ENCODE peak calls at places on chromosomes 5 and 9, in six cellular contexts. C is GM12878, U is HepG2, O is A549, S is K562, Z is upper lobe of left lung. J is an unnamed sample. For H3K4me1, the result is how much of the 10 kb centered on the place peaks cover.

GRCh38 chr5:7548576-7548975 is 152.6 kb downstream of the ADCY2 start:
- ATAC-seq in Z (no peak), C (no peak), S (no peak), O (no peak), U (no peak), J (no peak)

GRCh38 chr5:126674145-126674544 is 73.4 kb downstream of the PHAX start:
- ATAC-seq in U (no peak), Z (no peak), C (no peak), O (no peak), S (no peak), J (no peak)

GRCh38 chr9:89234636-89235035 is 56.0 kb upstream of the SHC3 start:
- ATAC-seq in U (no peak), C (peak), O (peak), Z (peak), S (no peak), J (no peak)

GRCh38 chr5:121171361-121171760 is 680.3 kb upstream of the FTMT start:
- ATAC-seq in Z (no peak), C (no peak), S (no peak), O (no peak), U (no peak), J (no peak)

GRCh38 chr5:81626524-81626923 is 124.4 kb downstream of the SSBP2 start:
- ATAC-seq in S (peak), C (no peak), U (peak), Z (no peak), O (peak), J (peak)

GRCh38 chr5:133392448-133392847 is 219.9 kb downstream of the FSTL4 start:
- ATAC-seq in O (no peak), Z (no peak), C (no peak), S (no peak), U (no peak), J (no peak)

GRCh38 chr5:30387974-30388632 is 805.4 kb upstream of the CDH6 start:
- ATAC-seq in S (no peak), O (no peak), U (no peak), Z (no peak), C (no peak), J (no peak)

GRCh38 chr5:147396070-147396469 is 113.8 kb downstream of the DPYSL3 start:
- ATAC-seq in O (no peak), C (no peak), S (no peak), Z (peak), U (no peak), J (peak)

GRCh38 chr5:57497733-57498132 is 15.1 kb upstream of the ACTBL2 start:
- ATAC-seq in O (no peak), Z (no peak), U (no peak), C (no peak), S (no peak), J (no peak)

GRCh38 chr5:95996904-95997751 is 35.5 kb upstream of the ELL2 start:
- ATAC-seq in O (no peak), S (no peak), U (peak), C (no peak), Z (no peak), J (no peak)

GRCh38 chr5:32276173-32276853 is 36.4 kb downstream of the MTMR12 start:
- ATAC-seq in Z (peak), U (no peak), O (no peak), S (peak), C (peak), J (peak)

GRCh38 chr9:7129391-7129790 is 371.6 kb downstream of the KDM4C start:
- ATAC-seq in C (no peak), O (no peak), U (no peak), S (no peak), Z (no peak), J (no peak)

GRCh38 chr5:137604348-137605095 is 105.4 kb upstream of the SPOCK1 start:
- ATAC-seq in Z (no peak), S (no peak), U (no peak), C (no peak), O (peak), J (no peak)

DNA sequence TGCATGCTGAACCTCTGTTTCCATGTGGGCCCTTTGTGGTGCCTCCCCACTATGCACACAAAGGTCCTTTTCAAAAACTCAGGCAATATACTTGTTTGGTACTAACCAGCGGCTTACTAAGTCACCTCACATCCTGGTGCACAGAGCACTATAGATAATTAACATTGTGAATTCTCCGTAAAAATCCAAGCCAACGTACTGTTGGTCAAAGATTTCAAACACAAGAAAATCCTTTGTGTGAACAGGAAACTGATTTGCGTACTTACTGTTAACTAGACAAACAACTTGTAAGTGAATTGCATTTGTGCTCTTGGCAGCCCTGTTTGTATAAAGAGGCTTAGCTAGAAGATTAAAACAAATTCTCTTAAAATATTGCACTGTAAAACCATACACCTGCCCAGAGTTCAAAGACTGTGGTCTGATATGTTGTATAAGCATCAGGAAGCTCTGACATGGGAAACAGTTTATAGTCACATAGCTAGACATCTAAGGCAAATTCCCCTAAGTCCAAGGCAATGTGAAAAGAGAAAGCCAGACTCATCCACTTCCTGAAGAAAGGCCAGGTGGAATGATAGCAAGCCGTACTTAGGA is 125.0 kb upstream of the SLC12A2 start:
- ATAC-seq in S (no peak), Z (peak), C (no peak), O (peak), U (peak), J (no peak)
- H3K27ac ChIP-seq in S (no peak), Z (peak), C (no peak), O (peak), U (peak), J (peak)

GRCh38 chr5:92401492-92401891 is 1018.4 kb upstream of the ARRDC3 start:
- ATAC-seq in C (peak), O (no peak), U (no peak), S (no peak), Z (no peak), J (no peak)
- TF ChIP-seq EP300 in C (no peak), O (no peak), U (no peak), S (no peak), Z (no peak), J (no peak)

GRCh38 chr5:16894236-16895057 is 41.6 kb downstream of the MYO10 start:
- ATAC-seq in U (peak), C (no peak), S (peak), Z (peak), O (peak), J (no peak)

GRCh38 chr5:16896767-16897166 is 39.3 kb downstream of the MYO10 start:
- ATAC-seq in C (no peak), S (no peak), O (no peak), U (no peak), Z (no peak), J (no peak)

GRCh38 chr5:16897800-16898199 is 38.3 kb downstream of the MYO10 start:
- ATAC-seq in O (peak), C (no peak), U (no peak), Z (no peak), S (no peak), J (no peak)

GRCh38 chr5:16899171-16899570 is 36.9 kb downstream of the MYO10 start:
- ATAC-seq in S (no peak), Z (no peak), U (no peak), O (no peak), C (no peak), J (no peak)

GRCh38 chr5:16897284-16897704 is 38.8 kb downstream of the MYO10 start:
- ATAC-seq in U (no peak), Z (no peak), C (peak), S (no peak), O (peak), J (no peak)
- H3K4me1 ChIP-seq in U (under half), Z (under half), C (under half), S (under half), O (half or more), J (under half)

GRCh38 chr9:107484117-107484723 is 5.3 kb downstream of the KLF4 start:
- ATAC-seq in U (peak), S (peak), C (peak), O (peak), Z (peak), J (peak)
- H3K27ac ChIP-seq in U (no peak), S (no peak), C (no peak), O (no peak), Z (peak), J (no peak)

GRCh38 chr5:68261174-68262021 is 45.8 kb downstream of the PIK3R1 start:
- ATAC-seq in C (no peak), Z (peak), U (no peak), O (no peak), S (no peak), J (peak)
- TF ChIP-seq EP300 in C (no peak), Z (peak), U (no peak), O (no peak), S (no peak), J (no peak)

GRCh38 chr9:126465977-126466376 is 139.3 kb downstream of the MVB12B start:
- ATAC-seq in S (no peak), C (no peak), U (no peak), Z (no peak), O (no peak), J (no peak)
- H3K4me1 ChIP-seq in S (under half), C (under half), U (under half), Z (under half), O (under half), J (under half)

DNA sequence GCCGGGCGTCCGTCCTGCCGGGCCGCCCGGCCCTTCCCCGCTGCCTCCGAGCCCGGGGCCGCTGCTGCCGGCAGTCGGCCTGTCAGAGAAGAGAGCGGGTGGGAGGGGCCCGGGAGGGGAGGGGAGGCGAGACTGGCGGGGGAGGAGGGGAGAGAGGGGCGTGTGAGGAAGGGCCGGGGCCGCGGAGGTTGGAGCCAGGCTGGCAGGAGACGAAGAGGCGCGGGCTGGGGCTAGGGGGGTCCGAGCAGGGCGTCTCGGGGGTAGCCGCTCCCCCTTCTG is 570 bp downstream of the CREBRF start:
- ATAC-seq in O (peak), S (peak), U (peak), C (peak), Z (peak), J (peak)
- H3K27ac ChIP-seq in O (peak), S (peak), U (peak), C (peak), Z (peak), J (peak)

J was measured in gastroesophageal sphincter.